ENCODE peak calls at places on chromosome 18, in five cellular contexts. H is GDM1; N is nucleus accumbens; T is stimulated activated CD4-positive, alpha-beta T cell treated with anti-CD3 and anti-CD28 coated beads, TNF-alpha, amount 100 ng/mL, for 48 hours; V is NCI-H187. I is an unnamed sample.
A peak's percentile ranks its signal among the peaks of the same experiment; 100 is the strongest.

GRCh38 chr18:74804677-74805076 is 207.0 kb downstream of the ZNF407 start:
- DNase-seq in H (no peak), N (no peak), T (no peak), V (no peak), I (no peak)

GRCh38 chr18:79912409-79912991 is 39.0 kb downstream of the SLC66A2 start:
- DNase-seq in H (no peak), N (peak; percentile 51), T (no peak), V (no peak), I (no peak)

GRCh38 chr18:76621184-76621583 is 126.1 kb upstream of the ZNF516 start:
- DNase-seq in H (no peak), N (no peak), T (no peak), V (no peak), I (no peak)

GRCh38 chr18:68215931-68216330 is 499.0 kb downstream of the TMX3 start:
- DNase-seq in H (no peak), N (no peak), T (no peak), V (no peak), I (no peak)

GRCh38 chr18:47149457-47150028 is 757 bp downstream of the HDHD2 start:
- DNase-seq in H (no peak), N (no peak), T (no peak), V (no peak), I (no peak)

GRCh38 chr18:22228930-22229329 is 59.5 kb downstream of the GATA6 start:
- DNase-seq in H (no peak), N (no peak), T (no peak), V (no peak), I (no peak)

GRCh38 chr18:58303363-58303762 is 259.3 kb downstream of the NEDD4L start:
- DNase-seq in H (no peak), N (no peak), T (no peak), V (no peak), I (no peak)

GRCh38 chr18:25423267-25423666 is 71.3 kb upstream of the ZNF521 start:
- DNase-seq in H (no peak), N (no peak), T (no peak), V (no peak), I (no peak)

GRCh38 chr18:50429207-50429948 is 54.5 kb downstream of the SKA1 start:
- DNase-seq in H (no peak), N (no peak), T (no peak), V (peak; percentile 8), I (no peak)

I was measured in KG1.